ENCODE peak calls at places on chromosomes 16 and 17, in eight cellular contexts. T is GM23338, O is endothelial cell of umbilical vein, I is fibroblast of lung, F is HCT116, C is keratinocyte, Z is hepatocyte, P is PC-3. A is an unnamed sample.

GRCh38 chr17:68296217-68297140 is 5.2 kb downstream of the ARSG start:
- DNase-seq in Z (no peak), O (no peak), P (no peak), I (no peak), F (no peak), T (peak; percentile 67), C (no peak), A (no peak)

GRCh38 chr16:28092721-28093382 is 29.3 kb upstream of the GSG1L start:
- DNase-seq in I (no peak), F (no peak), C (no peak), T (peak; percentile 65), Z (no peak), O (no peak), P (no peak), A (no peak)

GRCh38 chr17:7241047-7241733 is 1.1 kb downstream of the GABARAP start:
- DNase-seq in Z (no peak), F (no peak), P (no peak), C (no peak), O (no peak), I (no peak), T (no peak), A (no peak)

GRCh38 chr17:78674595-78675315 is 97.6 kb upstream of the DNAH17 start:
- DNase-seq in P (no peak), C (no peak), F (no peak), T (peak; percentile 64), I (no peak), O (no peak), Z (no peak), A (peak; percentile 37)

GRCh38 chr17:42071810-42072209 is 21.4 kb upstream of the C17orf113 start:
- DNase-seq in Z (no peak), T (no peak), O (no peak), F (no peak), P (no peak), I (no peak), C (no peak), A (no peak)

GRCh38 chr16:84391151-84391873 is 23.0 kb downstream of the ATP2C2 start:
- DNase-seq in Z (no peak), I (peak; percentile 34), F (no peak), P (no peak), O (no peak), C (no peak), T (no peak), A (no peak)

GRCh38 chr16:794853-795466 is 5.6 kb downstream of the GNG13 start:
- DNase-seq in Z (no peak), P (no peak), F (no peak), T (no peak), C (no peak), O (no peak), I (no peak), A (no peak)

GRCh38 chr16:84088695-84089395 is 27.9 kb downstream of the MBTPS1 start:
- DNase-seq in C (no peak), T (no peak), O (no peak), I (no peak), Z (no peak), P (peak; percentile 8), F (no peak), A (no peak)

GRCh38 chr17:7716299-7716886 is 1.2 kb upstream of the DNAH2 start:
- DNase-seq in F (no peak), P (no peak), C (no peak), T (peak; percentile 25), O (no peak), I (no peak), Z (peak; percentile 6), A (no peak)

GRCh38 chr16:21626659-21627277 is 25.6 kb downstream of the IGSF6 start:
- DNase-seq in O (peak; percentile 68), Z (peak; percentile 64), F (peak; percentile 4), I (peak; percentile 83), T (no peak), C (no peak), P (peak; percentile 67), A (peak; percentile 91)

GRCh38 chr17:13114601-13115024 is 96.8 kb upstream of the ELAC2 start:
- DNase-seq in T (peak; percentile 84), F (peak; percentile 13), C (no peak), O (no peak), Z (peak; percentile 85), I (peak; percentile 79), P (peak; percentile 71), A (peak; percentile 48)

GRCh38 chr16:2187212-2187611 is 9.2 kb downstream of the CASKIN1 start:
- DNase-seq in P (no peak), Z (no peak), T (no peak), F (no peak), O (no peak), C (no peak), I (no peak), A (no peak)
- TF ChIP-seq EZH2 in P (no peak), Z (no peak), T (no peak), F (no peak), O (no peak), C (no peak), I (no peak), A (no peak)

DNA sequence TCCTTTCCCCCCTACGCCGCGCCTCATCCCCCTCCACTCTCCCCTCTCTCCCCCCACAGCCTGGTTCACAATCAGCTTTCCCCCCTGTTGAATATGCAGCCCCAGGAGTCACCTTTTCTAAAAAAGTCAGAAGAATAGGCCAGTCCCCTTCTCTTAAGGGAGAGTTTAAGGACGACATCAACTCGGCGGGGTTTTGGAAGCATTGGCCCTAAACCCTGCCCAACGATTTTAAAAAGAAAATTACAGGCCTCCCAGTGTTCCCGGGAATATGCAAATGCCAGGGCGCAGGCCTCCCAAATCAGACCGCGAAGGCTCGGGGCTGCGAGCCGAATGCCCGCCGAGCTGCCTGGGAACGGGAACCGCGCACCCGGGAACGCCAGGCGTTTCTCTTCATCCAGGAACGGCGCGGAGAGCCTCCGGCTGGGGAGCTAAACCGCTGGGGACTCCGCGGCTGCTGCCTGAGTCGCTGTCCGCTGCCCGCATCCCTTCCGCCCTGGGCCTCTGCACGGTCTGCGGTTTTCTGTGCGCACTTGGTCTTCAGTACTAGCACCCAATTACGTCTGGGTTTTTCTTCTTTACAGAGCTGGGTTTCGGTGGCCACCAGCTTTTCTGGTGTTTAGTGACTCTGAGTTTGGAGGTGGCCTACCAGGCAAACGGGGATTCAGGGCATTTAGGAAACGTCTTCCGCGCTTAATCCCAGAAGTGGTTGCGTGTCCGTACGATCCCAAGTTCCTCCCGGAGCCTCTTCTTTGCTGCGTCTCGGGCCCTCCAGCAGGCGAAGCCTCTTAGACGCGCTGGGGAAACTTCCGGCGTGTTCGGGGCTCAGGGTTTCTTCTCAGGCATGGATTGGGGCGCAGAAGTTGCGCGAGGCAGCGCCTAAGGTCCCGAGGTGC is 5.7 kb downstream of the IRX5 start:
- DNase-seq in C (no peak), T (peak; percentile 75), P (peak; percentile 7), Z (peak; percentile 56), I (peak; percentile 77), F (no peak), O (peak; percentile 14), A (no peak)
- TF ChIP-seq EZH2 in C (no peak), T (peak; percentile 55), P (peak; percentile 52), Z (peak; percentile 33), I (peak; percentile 34), F (no peak), O (peak; percentile 89), A (no peak)

GRCh38 chr17:76869209-76869877 is 1.1 kb downstream of the MGAT5B start:
- DNase-seq in C (no peak), O (no peak), T (peak; percentile 66), I (no peak), Z (no peak), F (no peak), P (no peak), A (no peak)
- TF ChIP-seq EZH2 in C (peak; percentile 76), O (peak; percentile 82), T (peak; percentile 35), I (no peak), Z (peak; percentile 85), F (no peak), P (no peak), A (peak; percentile 77)

GRCh38 chr16:74146643-74147042 is 150.0 kb upstream of the PSMD7 start:
- DNase-seq in I (no peak), C (no peak), F (no peak), O (no peak), P (no peak), T (no peak), Z (no peak), A (no peak)
- TF ChIP-seq EZH2 in I (no peak), C (no peak), F (no peak), O (no peak), P (no peak), T (no peak), Z (no peak), A (no peak)

GRCh38 chr16:77434022-77434364 is 841 bp downstream of the ADAMTS18 start:
- DNase-seq in O (no peak), P (no peak), Z (no peak), I (no peak), T (no peak), C (no peak), F (no peak), A (no peak)
- TF ChIP-seq EZH2 in O (no peak), P (no peak), Z (no peak), I (no peak), T (peak; percentile 25), C (peak; percentile 58), F (no peak), A (no peak)

GRCh38 chr17:72121164-72122001 is 563 bp downstream of the SOX9 start:
- DNase-seq in P (peak; percentile 48), T (peak; percentile 66), O (no peak), Z (peak; percentile 63), F (no peak), C (no peak), I (peak; percentile 79), A (peak; percentile 54)
- TF ChIP-seq EZH2 in P (no peak), T (peak; percentile 43), O (peak; percentile 79), Z (no peak), F (no peak), C (no peak), I (no peak), A (no peak)

GRCh38 chr16:49881890-49882289 is 26.0 kb upstream of the ZNF423 start:
- DNase-seq in F (no peak), T (no peak), Z (no peak), P (no peak), I (no peak), C (no peak), O (no peak), A (no peak)

GRCh38 chr16:49874613-49875237 is 18.8 kb upstream of the ZNF423 start:
- DNase-seq in F (no peak), P (no peak), O (no peak), C (no peak), T (no peak), Z (no peak), I (no peak), A (no peak)

GRCh38 chr16:49875812-49876715 is 20.2 kb upstream of the ZNF423 start:
- DNase-seq in O (no peak), F (no peak), C (no peak), Z (peak; percentile 38), P (no peak), I (no peak), T (peak; percentile 57), A (peak; percentile 63)

GRCh38 chr16:49876716-49877129 is 20.8 kb upstream of the ZNF423 start:
- DNase-seq in T (peak; percentile 86), P (peak; percentile 28), I (no peak), F (no peak), C (no peak), Z (peak; percentile 86), O (peak; percentile 25), A (peak; percentile 78)
- TF ChIP-seq EZH2 in T (no peak), P (no peak), I (no peak), F (no peak), C (no peak), Z (no peak), O (no peak), A (no peak)

A was measured in A673.